ENCODE peak calls at places on chromosomes 2 and 18, in four cellular contexts. C, W, P and F are unnamed samples.

GRCh38 chr2:204713211-204713610 is 167.9 kb downstream of the PARD3B start:
- DNase-seq in C (no peak), P (no peak), W (no peak), F (no peak)

GRCh38 chr18:68033466-68033865 is 516.9 kb upstream of the DSEL start:
- DNase-seq in C (no peak), P (peak; percentile 7), W (no peak), F (no peak)

GRCh38 chr2:188695953-188696352 is 278.2 kb upstream of the COL3A1 start:
- DNase-seq in W (no peak), P (peak; percentile 82), C (no peak), F (no peak)

GRCh38 chr2:27086090-27086721 is 366 bp upstream of the KHK start:
- DNase-seq in C (peak; percentile 94), W (peak; percentile 99), P (peak; percentile 86), F (peak; percentile 96)

GRCh38 chr2:62344472-62344871 is 148.6 kb downstream of the B3GNT2 start:
- DNase-seq in W (no peak), P (no peak), C (no peak), F (no peak)

GRCh38 chr2:161965994-161966393 is 108.0 kb downstream of the DPP4 start:
- DNase-seq in C (no peak), W (no peak), P (peak; percentile 29), F (no peak)

GRCh38 chr2:190679813-190680591 is 31.1 kb downstream of the NAB1 start:
- DNase-seq in W (peak; percentile 79), P (peak; percentile 21), C (peak; percentile 97), F (peak; percentile 89)

GRCh38 chr2:127108090-127108523 is 1.2 kb upstream of the BIN1 start:
- DNase-seq in C (no peak), P (no peak), W (no peak), F (peak; percentile 31)

GRCh38 chr2:191854385-191855372 is 7.8 kb upstream of the CAVIN2 start:
- DNase-seq in W (no peak), P (no peak), C (peak; percentile 79), F (no peak)

GRCh38 chr18:26322892-26323653 is 96.8 kb downstream of the TAF4B start:
- DNase-seq in P (peak; percentile 56), C (no peak), W (no peak), F (no peak)

GRCh38 chr2:132790232-132790755 is 120.3 kb upstream of the LYPD1 start:
- DNase-seq in W (no peak), P (no peak), C (no peak), F (no peak)

GRCh38 chr2:57906152-57906732 is 140.4 kb upstream of the VRK2 start:
- DNase-seq in W (no peak), P (peak; percentile 69), C (peak; percentile 58), F (no peak)

GRCh38 chr2:37283207-37283606 is 41.4 kb downstream of the PRKD3 start:
- DNase-seq in W (no peak), C (no peak), P (peak; percentile 93), F (no peak)

GRCh38 chr2:241560883-241561474 is 2.4 kb downstream of the BOK start:
- DNase-seq in P (peak; percentile 49), C (no peak), W (no peak), F (no peak)

GRCh38 chr2:217966399-217967068 is 36.3 kb downstream of the TNS1 start:
- DNase-seq in W (no peak), C (no peak), P (peak; percentile 54), F (no peak)

GRCh38 chr2:16033032-16033293 is 92.6 kb downstream of the MYCN start:
- DNase-seq in P (no peak), W (no peak), C (no peak), F (no peak)

GRCh38 chr18:10755855-10756254 is 230.0 kb downstream of the NAPG start:
- DNase-seq in P (no peak), C (no peak), W (no peak), F (no peak)

GRCh38 chr2:159084395-159085370 is 116.2 kb downstream of the TANC1 start:
- DNase-seq in W (no peak), P (peak; percentile 40), C (no peak), F (no peak)

DNA sequence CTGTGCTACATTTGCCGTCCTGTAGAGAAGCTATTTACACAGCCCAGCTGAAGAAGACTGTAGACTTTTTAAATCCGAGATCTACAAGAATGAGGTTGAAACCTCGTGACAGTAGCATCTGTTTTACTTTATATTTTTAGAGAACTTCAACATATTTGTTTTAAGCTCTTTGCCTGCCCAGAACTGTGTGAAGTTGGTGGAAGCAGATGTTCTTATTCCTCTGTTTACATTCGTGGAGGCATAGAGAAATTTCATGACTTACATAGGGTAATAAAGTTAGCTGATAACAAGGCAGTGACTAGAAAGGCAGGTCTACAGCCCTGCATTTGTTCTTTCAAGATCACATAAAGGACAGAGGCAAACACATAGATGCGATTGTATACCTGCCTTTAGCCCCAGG is 47.0 kb upstream of the MAP3K20 start:
- DNase-seq in W (no peak), P (peak; percentile 88), C (no peak), F (no peak)
- H3K18ac ChIP-seq in W (no peak overlapping the region), P (peak overlapping the region; percentile 88), C (no peak overlapping the region), F (no peak overlapping the region)

DNA sequence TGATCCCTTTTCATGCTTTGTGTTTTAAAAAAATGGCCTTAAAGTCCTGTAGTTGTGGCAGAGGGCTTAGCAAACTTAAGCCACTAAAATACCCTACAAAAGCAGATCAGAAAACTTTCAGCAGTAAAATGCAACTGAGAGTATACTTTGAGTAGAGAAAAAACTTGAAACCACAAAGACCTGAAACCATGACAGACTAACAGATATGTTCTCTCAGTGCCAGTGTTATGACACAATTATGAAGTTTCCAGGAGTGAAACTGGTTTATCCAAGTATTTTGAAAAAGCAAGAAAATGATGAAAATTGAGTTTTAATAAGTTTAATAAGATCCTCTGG is 74.5 kb downstream of the SPRED2 start:
- DNase-seq in P (no peak), W (no peak), C (no peak), F (no peak)
- H3K56ac ChIP-seq in P (no peak overlapping the region), W (no peak overlapping the region), C (no peak overlapping the region), F (no peak overlapping the region)

DNA sequence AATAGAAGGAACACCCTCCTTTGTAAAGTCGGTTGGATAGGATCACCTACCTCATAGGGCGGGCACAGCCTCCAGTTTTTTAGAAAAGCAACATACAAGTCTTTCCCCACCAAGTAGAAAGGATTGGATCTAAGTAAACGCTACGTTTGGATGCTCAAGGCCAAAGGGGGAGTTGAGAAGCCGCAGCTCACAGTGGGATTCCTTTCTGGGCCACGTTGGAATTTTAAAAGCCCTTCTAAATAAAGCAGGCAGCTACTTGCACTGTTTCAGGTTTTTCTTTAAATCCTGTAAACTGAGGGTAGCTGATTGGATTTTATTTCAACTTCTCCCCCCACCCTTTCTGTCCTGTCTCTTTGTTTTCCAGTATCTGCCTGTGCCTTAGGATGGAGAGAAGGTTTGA is 44.2 kb downstream of the SH3BP4 start:
- DNase-seq in C (no peak), P (no peak), W (no peak), F (no peak)
- H3K18ac ChIP-seq in C (peak overlapping the region; percentile 3), P (peak overlapping the region; percentile 55), W (peak overlapping the region; percentile 9), F (peak overlapping the region; percentile 65)

DNA sequence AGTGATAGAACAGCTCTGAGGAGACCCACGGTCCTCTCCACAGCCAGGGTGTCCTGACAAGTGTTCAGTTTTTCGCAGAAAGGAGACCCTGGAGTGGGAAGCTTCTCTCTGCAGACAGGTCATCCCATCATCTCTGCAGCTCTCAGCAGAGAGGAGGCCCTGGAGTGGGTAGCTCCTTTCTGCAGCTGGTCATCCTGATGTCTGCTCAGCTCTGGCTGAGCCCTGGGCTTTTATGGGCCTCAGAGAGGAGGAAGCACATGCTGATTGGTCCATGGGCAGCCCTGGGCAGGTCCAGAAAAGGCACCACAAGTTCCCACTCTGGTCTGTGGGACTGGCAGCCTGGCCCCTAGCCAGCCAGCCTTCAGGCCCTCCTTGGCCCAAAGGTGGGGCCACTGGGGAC is 72.3 kb upstream of the ST3GAL5 start:
- DNase-seq in W (no peak), C (no peak), P (no peak), F (no peak)
- H3K56ac ChIP-seq in W (no peak overlapping the region), C (no peak overlapping the region), P (no peak overlapping the region), F (no peak overlapping the region)

GRCh38 chr2:3745901-3746300 is 42.5 kb downstream of the DCDC2C start:
- DNase-seq in W (no peak), C (no peak), P (no peak), F (no peak)

GRCh38 chr2:3751281-3751680 is 47.9 kb downstream of the DCDC2C start:
- DNase-seq in W (no peak), P (no peak), C (no peak), F (peak; percentile 16)

GRCh38 chr2:3743951-3744555 is 40.7 kb downstream of the DCDC2C start:
- DNase-seq in W (no peak), P (no peak), C (no peak), F (no peak)

GRCh38 chr2:3742743-3743142 is 39.4 kb downstream of the DCDC2C start:
- DNase-seq in W (no peak), C (no peak), P (no peak), F (peak; percentile 16)

DNA sequence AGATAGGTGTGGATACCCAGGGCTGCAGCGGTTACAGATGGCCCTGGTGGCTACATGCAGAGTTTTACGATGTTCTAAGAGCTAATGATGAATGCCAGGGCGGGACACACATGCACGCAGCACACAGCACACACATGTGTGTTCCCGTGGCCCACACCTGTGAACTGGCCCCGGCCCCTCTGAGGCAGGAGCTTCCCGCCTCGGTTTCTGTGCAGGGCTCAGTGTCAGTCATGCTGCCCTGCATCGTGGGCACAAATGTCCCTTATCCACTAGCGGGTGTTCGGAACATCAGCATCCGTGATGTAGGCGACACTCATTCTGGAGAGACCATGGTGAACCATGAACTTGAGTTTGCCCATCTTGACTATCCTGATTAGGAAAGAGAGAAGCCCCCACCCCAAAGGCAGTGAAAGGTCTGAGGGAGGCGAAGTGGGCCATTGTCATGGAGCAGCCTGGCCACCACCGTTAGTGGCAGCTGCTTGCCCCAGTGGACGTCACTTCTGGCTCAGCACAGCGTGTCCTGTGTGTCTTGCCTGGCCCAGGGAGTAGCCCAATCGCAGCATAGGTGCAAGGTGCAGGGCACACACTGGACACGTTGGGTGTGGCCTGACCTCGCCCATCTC is 43.8 kb downstream of the DCDC2C start:
- DNase-seq in P (no peak), W (no peak), C (no peak), F (peak; percentile 19)
- H3K18ac ChIP-seq in P (no peak overlapping the region), W (no peak overlapping the region), C (no peak overlapping the region), F (no peak overlapping the region)

GRCh38 chr2:175293776-175294175 is 112.3 kb upstream of the ATP5MC3 start:
- DNase-seq in W (no peak), C (no peak), P (no peak), F (no peak)
- H3K56ac ChIP-seq in W (no peak overlapping the region), C (no peak overlapping the region), P (no peak overlapping the region), F (no peak overlapping the region)